ENCODE peak calls at places on chromosomes 16 and 17, in ten cellular contexts. One of them, this sample, is unnamed.

GRCh38 chr16:31502981-31503380 is 5.2 kb downstream of the RUSF1 start:
- DNase-seq in foreskin fibroblast: no peak
- DNase-seq in A549: no peak
- DNase-seq in bronchial epithelial cell: no peak
- DNase-seq in cardiac fibroblast: peak
- DNase-seq in heart right ventricle: no peak
- DNase-seq in left lung: no peak
- DNase-seq in breast epithelium: no peak
- DNase-seq in AG10803: peak
- DNase-seq in ovary: no peak
- DNase-seq in this sample: no peak

GRCh38 chr16:4613636-4614570 is 785 bp downstream of the UBALD1 start:
- DNase-seq in foreskin fibroblast: peak
- DNase-seq in A549: no peak
- DNase-seq in bronchial epithelial cell: no peak
- DNase-seq in cardiac fibroblast: peak
- DNase-seq in heart right ventricle: peak
- DNase-seq in left lung: peak
- DNase-seq in breast epithelium: no peak
- DNase-seq in AG10803: peak
- DNase-seq in ovary: no peak
- DNase-seq in this sample: peak

GRCh38 chr16:83994703-83995102 is 26.7 kb downstream of the NECAB2 start:
- DNase-seq in foreskin fibroblast: no peak
- DNase-seq in A549: no peak
- DNase-seq in bronchial epithelial cell: no peak
- DNase-seq in cardiac fibroblast: peak
- DNase-seq in heart right ventricle: no peak
- DNase-seq in left lung: no peak
- DNase-seq in breast epithelium: no peak
- DNase-seq in AG10803: no peak
- DNase-seq in ovary: no peak
- DNase-seq in this sample: no peak

GRCh38 chr17:71667661-71668060 is 453.2 kb upstream of the SOX9 start:
- DNase-seq in foreskin fibroblast: no peak
- DNase-seq in A549: no peak
- DNase-seq in bronchial epithelial cell: no peak
- DNase-seq in cardiac fibroblast: no peak
- DNase-seq in heart right ventricle: no peak
- DNase-seq in left lung: no peak
- DNase-seq in breast epithelium: no peak
- DNase-seq in AG10803: peak
- DNase-seq in ovary: no peak
- DNase-seq in this sample: no peak

GRCh38 chr17:40528692-40529417 is 27.4 kb upstream of the TNS4 start:
- DNase-seq in foreskin fibroblast: no peak
- DNase-seq in A549: no peak
- DNase-seq in bronchial epithelial cell: no peak
- DNase-seq in cardiac fibroblast: no peak
- DNase-seq in heart right ventricle: no peak
- DNase-seq in left lung: no peak
- DNase-seq in breast epithelium: peak
- DNase-seq in AG10803: no peak
- DNase-seq in ovary: no peak
- DNase-seq in this sample: no peak

GRCh38 chr17:8125947-8126305 is 2.0 kb upstream of the HES7 start:
- DNase-seq in foreskin fibroblast: no peak
- DNase-seq in A549: no peak
- DNase-seq in bronchial epithelial cell: no peak
- DNase-seq in cardiac fibroblast: no peak
- DNase-seq in heart right ventricle: no peak
- DNase-seq in left lung: peak
- DNase-seq in breast epithelium: no peak
- DNase-seq in AG10803: no peak
- DNase-seq in ovary: peak
- DNase-seq in this sample: no peak

GRCh38 chr17:57261084-57261461 is 4.8 kb downstream of the MSI2 start:
- DNase-seq in foreskin fibroblast: no peak
- DNase-seq in A549: no peak
- DNase-seq in bronchial epithelial cell: no peak
- DNase-seq in cardiac fibroblast: no peak
- DNase-seq in heart right ventricle: no peak
- DNase-seq in left lung: no peak
- DNase-seq in breast epithelium: no peak
- DNase-seq in AG10803: no peak
- DNase-seq in ovary: no peak
- DNase-seq in this sample: no peak

GRCh38 chr17:37220609-37220953 is 155.2 kb upstream of the C17orf78 start:
- DNase-seq in foreskin fibroblast: peak
- DNase-seq in A549: no peak
- DNase-seq in bronchial epithelial cell: peak
- DNase-seq in cardiac fibroblast: peak
- DNase-seq in heart right ventricle: no peak
- DNase-seq in left lung: no peak
- DNase-seq in breast epithelium: no peak
- DNase-seq in AG10803: peak
- DNase-seq in ovary: no peak
- DNase-seq in this sample: no peak

GRCh38 chr17:74089869-74090464 is 113.5 kb upstream of the RPL38 start:
- DNase-seq in foreskin fibroblast: no peak
- DNase-seq in A549: peak
- DNase-seq in bronchial epithelial cell: peak
- DNase-seq in cardiac fibroblast: peak
- DNase-seq in heart right ventricle: no peak
- DNase-seq in left lung: no peak
- DNase-seq in breast epithelium: no peak
- DNase-seq in AG10803: peak
- DNase-seq in ovary: no peak
- DNase-seq in this sample: peak

DNA sequence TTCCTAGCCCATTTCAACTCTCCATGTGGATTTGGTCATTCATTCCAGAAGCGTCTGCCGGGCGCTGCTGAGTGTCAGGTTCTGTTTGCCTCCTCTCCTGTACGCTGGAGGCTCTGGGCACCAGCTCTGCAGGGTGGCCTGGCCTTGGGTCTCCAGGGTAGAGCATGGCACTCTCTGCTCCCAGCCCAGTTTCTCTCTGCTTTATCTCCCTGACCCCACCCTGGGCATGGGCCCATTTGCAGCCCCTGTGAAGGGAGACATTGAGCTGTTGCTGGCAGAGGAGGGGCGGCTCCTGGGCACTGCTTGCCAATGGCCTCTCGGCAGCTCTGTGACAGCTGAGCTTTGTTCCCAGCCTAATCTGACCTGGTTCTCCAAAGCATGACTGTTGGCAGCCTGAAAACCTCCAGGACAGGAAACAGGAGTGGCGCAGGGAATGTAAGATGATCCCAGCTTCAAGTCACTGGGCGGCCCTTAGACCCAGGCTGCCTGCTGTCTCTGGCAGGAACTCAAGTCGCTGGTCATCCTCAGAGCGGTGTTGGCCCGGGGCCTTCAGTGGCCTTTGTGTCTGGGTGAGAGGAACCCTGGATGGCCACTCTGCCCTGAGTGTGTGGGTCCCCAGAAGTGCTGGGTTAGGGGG is 146.8 kb downstream of the SEC14L1 start:
- DNase-seq in foreskin fibroblast: peak
- DNase-seq in A549: peak
- DNase-seq in bronchial epithelial cell: peak
- DNase-seq in cardiac fibroblast: peak
- DNase-seq in heart right ventricle: peak
- DNase-seq in left lung: no peak
- DNase-seq in breast epithelium: peak
- DNase-seq in AG10803: peak
- DNase-seq in ovary: no peak
- DNase-seq in this sample: no peak
- H3K4me3 ChIP-seq in foreskin fibroblast: no peak
- H3K4me3 ChIP-seq in A549: peak
- H3K4me3 ChIP-seq in bronchial epithelial cell: peak
- H3K4me3 ChIP-seq in cardiac fibroblast: no peak
- H3K4me3 ChIP-seq in heart right ventricle: no peak
- H3K4me3 ChIP-seq in left lung: no peak
- H3K4me3 ChIP-seq in breast epithelium: no peak
- H3K4me3 ChIP-seq in AG10803: no peak
- H3K4me3 ChIP-seq in ovary: no peak
- H3K4me3 ChIP-seq in this sample: no peak

GRCh38 chr17:12227547-12227946 is 206.9 kb downstream of the MAP2K4 start:
- DNase-seq in foreskin fibroblast: no peak
- DNase-seq in A549: no peak
- DNase-seq in bronchial epithelial cell: no peak
- DNase-seq in cardiac fibroblast: no peak
- DNase-seq in heart right ventricle: no peak
- DNase-seq in left lung: no peak
- DNase-seq in breast epithelium: no peak
- DNase-seq in AG10803: no peak
- DNase-seq in ovary: no peak
- DNase-seq in this sample: no peak
- H3K4me3 ChIP-seq in foreskin fibroblast: no peak
- H3K4me3 ChIP-seq in A549: no peak
- H3K4me3 ChIP-seq in bronchial epithelial cell: no peak
- H3K4me3 ChIP-seq in cardiac fibroblast: no peak
- H3K4me3 ChIP-seq in heart right ventricle: no peak
- H3K4me3 ChIP-seq in left lung: no peak
- H3K4me3 ChIP-seq in breast epithelium: no peak
- H3K4me3 ChIP-seq in AG10803: no peak
- H3K4me3 ChIP-seq in ovary: no peak
- H3K4me3 ChIP-seq in this sample: no peak

GRCh38 chr16:49855822-49856740 is at the start of gene ZNF423:
- DNase-seq in foreskin fibroblast: no peak
- DNase-seq in A549: no peak
- DNase-seq in bronchial epithelial cell: no peak
- DNase-seq in cardiac fibroblast: no peak
- DNase-seq in heart right ventricle: peak
- DNase-seq in left lung: no peak
- DNase-seq in breast epithelium: no peak
- DNase-seq in AG10803: no peak
- DNase-seq in ovary: peak
- DNase-seq in this sample: no peak
- H3K4me3 ChIP-seq in foreskin fibroblast: peak
- H3K4me3 ChIP-seq in A549: peak
- H3K4me3 ChIP-seq in bronchial epithelial cell: peak
- H3K4me3 ChIP-seq in cardiac fibroblast: peak
- H3K4me3 ChIP-seq in heart right ventricle: peak
- H3K4me3 ChIP-seq in left lung: peak
- H3K4me3 ChIP-seq in breast epithelium: peak
- H3K4me3 ChIP-seq in AG10803: peak
- H3K4me3 ChIP-seq in ovary: peak
- H3K4me3 ChIP-seq in this sample: peak

GRCh38 chr16:86515420-86515779 is 5.1 kb downstream of the FOXF1 start:
- DNase-seq in foreskin fibroblast: no peak
- DNase-seq in A549: no peak
- DNase-seq in bronchial epithelial cell: no peak
- DNase-seq in cardiac fibroblast: no peak
- DNase-seq in heart right ventricle: no peak
- DNase-seq in left lung: peak
- DNase-seq in breast epithelium: no peak
- DNase-seq in AG10803: no peak
- DNase-seq in ovary: no peak
- DNase-seq in this sample: no peak
- H3K4me3 ChIP-seq in foreskin fibroblast: peak
- H3K4me3 ChIP-seq in A549: no peak
- H3K4me3 ChIP-seq in bronchial epithelial cell: no peak
- H3K4me3 ChIP-seq in cardiac fibroblast: no peak
- H3K4me3 ChIP-seq in heart right ventricle: no peak
- H3K4me3 ChIP-seq in left lung: peak
- H3K4me3 ChIP-seq in breast epithelium: no peak
- H3K4me3 ChIP-seq in AG10803: peak
- H3K4me3 ChIP-seq in ovary: peak
- H3K4me3 ChIP-seq in this sample: no peak

GRCh38 chr17:80264048-80264792 is 3.6 kb downstream of the RNF213 start:
- DNase-seq in foreskin fibroblast: no peak
- DNase-seq in A549: no peak
- DNase-seq in bronchial epithelial cell: no peak
- DNase-seq in cardiac fibroblast: no peak
- DNase-seq in heart right ventricle: no peak
- DNase-seq in left lung: no peak
- DNase-seq in breast epithelium: no peak
- DNase-seq in AG10803: no peak
- DNase-seq in ovary: no peak
- DNase-seq in this sample: peak
- H3K4me3 ChIP-seq in foreskin fibroblast: peak
- H3K4me3 ChIP-seq in A549: no peak
- H3K4me3 ChIP-seq in bronchial epithelial cell: no peak
- H3K4me3 ChIP-seq in cardiac fibroblast: peak
- H3K4me3 ChIP-seq in heart right ventricle: peak
- H3K4me3 ChIP-seq in left lung: peak
- H3K4me3 ChIP-seq in breast epithelium: peak
- H3K4me3 ChIP-seq in AG10803: peak
- H3K4me3 ChIP-seq in ovary: peak
- H3K4me3 ChIP-seq in this sample: peak

DNA sequence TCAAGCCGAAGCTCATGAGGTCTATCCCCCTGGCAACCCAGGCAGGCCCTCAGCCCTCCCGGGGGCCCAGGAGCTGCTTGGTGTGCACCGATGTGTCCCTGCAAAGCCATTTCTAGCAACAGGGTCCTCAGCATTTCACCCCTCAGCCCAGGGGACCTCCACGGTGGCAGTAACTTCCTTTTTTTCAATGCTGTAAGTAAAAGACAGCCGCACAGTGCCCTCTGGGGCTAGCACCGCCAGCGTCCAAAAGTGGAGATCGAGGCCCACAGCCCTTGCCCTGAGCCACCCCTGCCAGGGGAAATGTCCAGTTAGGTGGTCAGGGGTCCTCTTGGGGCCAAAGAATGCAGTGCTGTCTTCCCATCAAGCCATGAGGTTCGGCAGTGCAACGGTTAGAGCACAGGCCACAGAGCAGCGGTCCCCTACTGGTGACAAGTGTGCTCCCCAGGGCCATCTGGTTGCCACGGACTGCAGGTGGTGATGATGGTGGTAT is 79.9 kb downstream of the LITAF start:
- DNase-seq in foreskin fibroblast: no peak
- DNase-seq in A549: no peak
- DNase-seq in bronchial epithelial cell: no peak
- DNase-seq in cardiac fibroblast: no peak
- DNase-seq in heart right ventricle: no peak
- DNase-seq in left lung: no peak
- DNase-seq in breast epithelium: no peak
- DNase-seq in AG10803: no peak
- DNase-seq in ovary: no peak
- DNase-seq in this sample: no peak
- H3K4me3 ChIP-seq in foreskin fibroblast: no peak
- H3K4me3 ChIP-seq in A549: no peak
- H3K4me3 ChIP-seq in bronchial epithelial cell: no peak
- H3K4me3 ChIP-seq in cardiac fibroblast: no peak
- H3K4me3 ChIP-seq in heart right ventricle: no peak
- H3K4me3 ChIP-seq in left lung: no peak
- H3K4me3 ChIP-seq in breast epithelium: no peak
- H3K4me3 ChIP-seq in AG10803: no peak
- H3K4me3 ChIP-seq in ovary: no peak
- H3K4me3 ChIP-seq in this sample: no peak

GRCh38 chr17:64484380-64484779 is 12.5 kb downstream of the POLG2 start:
- DNase-seq in foreskin fibroblast: no peak
- DNase-seq in A549: no peak
- DNase-seq in bronchial epithelial cell: no peak
- DNase-seq in cardiac fibroblast: no peak
- DNase-seq in heart right ventricle: no peak
- DNase-seq in left lung: no peak
- DNase-seq in breast epithelium: no peak
- DNase-seq in AG10803: no peak
- DNase-seq in ovary: no peak
- DNase-seq in this sample: no peak
- H3K4me3 ChIP-seq in foreskin fibroblast: no peak
- H3K4me3 ChIP-seq in A549: no peak
- H3K4me3 ChIP-seq in bronchial epithelial cell: no peak
- H3K4me3 ChIP-seq in cardiac fibroblast: no peak
- H3K4me3 ChIP-seq in heart right ventricle: no peak
- H3K4me3 ChIP-seq in left lung: no peak
- H3K4me3 ChIP-seq in breast epithelium: no peak
- H3K4me3 ChIP-seq in AG10803: no peak
- H3K4me3 ChIP-seq in ovary: no peak
- H3K4me3 ChIP-seq in this sample: no peak

This sample was measured in GM06990.